ENCODE peak calls at places on chromosomes 3 and 15, in six cellular contexts. F is keratinocyte, N is PC-3, Y is fibroblast of lung, L is trophoblast cell, U is mesenchymal stem cell. V is an unnamed sample.

GRCh38 chr15:74443100-74443909 is 9.5 kb upstream of the SEMA7A start:
- DNase-seq in F (no peak), N (no peak), Y (no peak), L (no peak), U (no peak), V (peak)

GRCh38 chr15:63276342-63277043 is 912 bp upstream of the APH1B start:
- DNase-seq in F (no peak), N (no peak), Y (no peak), L (no peak), U (no peak), V (no peak)

GRCh38 chr15:41969851-41970431 is 2.4 kb downstream of the EHD4 start:
- DNase-seq in F (no peak), N (peak), Y (no peak), L (no peak), U (no peak), V (no peak)

GRCh38 chr15:88707766-88708165 is 69.0 kb downstream of the ISG20 start:
- DNase-seq in F (no peak), N (no peak), Y (no peak), L (no peak), U (no peak), V (no peak)

GRCh38 chr15:58546066-58546591 is 114.3 kb downstream of the LIPC start:
- DNase-seq in F (no peak), N (no peak), Y (no peak), L (no peak), U (peak), V (no peak)

GRCh38 chr3:36911990-36912804 is 32.7 kb downstream of the TRANK1 start:
- DNase-seq in F (no peak), N (peak), Y (peak), L (no peak), U (peak), V (no peak)

GRCh38 chr3:128491900-128492352 is 1.1 kb downstream of the GATA2 start:
- DNase-seq in F (no peak), N (no peak), Y (peak), L (no peak), U (peak), V (no peak)

GRCh38 chr3:7546219-7546618 is 685.3 kb downstream of the GRM7 start:
- DNase-seq in F (no peak), N (no peak), Y (peak), L (no peak), U (peak), V (no peak)

GRCh38 chr15:70799667-70800450 is 36.5 kb upstream of the UACA start:
- DNase-seq in F (no peak), N (peak), Y (peak), L (no peak), U (peak), V (no peak)

GRCh38 chr3:113606539-113607218 is 74.3 kb downstream of the SIDT1 start:
- DNase-seq in F (no peak), N (no peak), Y (no peak), L (no peak), U (no peak), V (no peak)

GRCh38 chr3:36362216-36362615 is 18.1 kb upstream of the STAC start:
- DNase-seq in F (no peak), N (no peak), Y (no peak), L (no peak), U (peak), V (no peak)

GRCh38 chr15:70023769-70024491 is 73.8 kb downstream of the TLE3 start:
- DNase-seq in F (no peak), N (peak), Y (peak), L (no peak), U (peak), V (no peak)

GRCh38 chr3:184378650-184379374 is 805 bp upstream of the THPO start:
- DNase-seq in F (no peak), N (no peak), Y (no peak), L (no peak), U (no peak), V (no peak)

GRCh38 chr3:180250172-180250571 is 213.4 kb upstream of the PEX5L start:
- DNase-seq in F (no peak), N (peak), Y (no peak), L (no peak), U (no peak), V (no peak)

GRCh38 chr3:115996420-115997108 is 373.3 kb downstream of the GAP43 start:
- DNase-seq in F (no peak), N (peak), Y (no peak), L (no peak), U (no peak), V (no peak)

GRCh38 chr15:75625542-75626347 is at the start of gene SNUPN:
- DNase-seq in F (no peak), N (peak), Y (peak), L (peak), U (peak), V (peak)

GRCh38 chr3:71168043-71168720 is 415.3 kb downstream of the FOXP1 start:
- DNase-seq in F (no peak), N (peak), Y (peak), L (no peak), U (peak), V (no peak)

GRCh38 chr3:150462108-150462507 is 54.0 kb downstream of the TSC22D2 start:
- DNase-seq in F (no peak), N (no peak), Y (peak), L (no peak), U (peak), V (no peak)

GRCh38 chr15:79475312-79475711 is 43.2 kb downstream of the MINAR1 start:
- DNase-seq in F (no peak), N (no peak), Y (peak), L (no peak), U (peak), V (no peak)

GRCh38 chr15:33279613-33280205 is 31.1 kb upstream of the RYR3 start:
- DNase-seq in F (no peak), N (peak), Y (peak), L (no peak), U (peak), V (no peak)

GRCh38 chr3:32106929-32107362 is 526 bp downstream of the GPD1L start:
- DNase-seq in F (no peak), N (peak), Y (no peak), L (no peak), U (peak), V (peak)

GRCh38 chr15:43828061-43828657 is 1.4 kb downstream of the WDR76 start:
- DNase-seq in F (no peak), N (peak), Y (peak), L (no peak), U (peak), V (peak)

GRCh38 chr3:175916151-175916946 is 1057.2 kb downstream of the NAALADL2 start:
- DNase-seq in F (no peak), N (no peak), Y (peak), L (no peak), U (no peak), V (no peak)

GRCh38 chr3:59809750-59810444 is 760.1 kb upstream of the CFAP20DC start:
- DNase-seq in F (no peak), N (peak), Y (peak), L (no peak), U (peak), V (no peak)

GRCh38 chr3:24793896-24794295 is 299.2 kb upstream of the THRB start:
- DNase-seq in F (no peak), N (no peak), Y (no peak), L (no peak), U (no peak), V (no peak)

GRCh38 chr15:69629631-69630161 is 177.1 kb downstream of the RPLP1 start:
- DNase-seq in F (no peak), N (no peak), Y (no peak), L (no peak), U (no peak), V (no peak)

GRCh38 chr3:174355505-174355904 is 503.6 kb upstream of the NAALADL2 start:
- DNase-seq in F (no peak), N (peak), Y (peak), L (peak), U (peak), V (peak)

GRCh38 chr3:48885753-48886152 is 12.9 kb downstream of the SLC25A20 start:
- DNase-seq in F (no peak), N (no peak), Y (no peak), L (no peak), U (no peak), V (no peak)
- H3K27ac ChIP-seq in F (no peak), N (no peak), Y (no peak), L (no peak), U (no peak), V (no peak)

GRCh38 chr3:114983248-114983647 is 163.8 kb downstream of the ZBTB20 start:
- DNase-seq in F (no peak), N (no peak), Y (no peak), L (no peak), U (no peak), V (no peak)
- H2AFZ ChIP-seq in F (no peak), N (no peak), Y (no peak), L (no peak), U (no peak), V (no peak)

GRCh38 chr3:155742339-155742980 is 2.4 kb downstream of the PLCH1 start:
- DNase-seq in F (no peak), N (no peak), Y (no peak), L (no peak), U (peak), V (no peak)
- H3K9ac ChIP-seq in F (no peak), N (no peak), Y (no peak), L (no peak), U (no peak), V (no peak)

GRCh38 chr3:141421186-141421585 is 52.9 kb downstream of the ZBTB38 start:
- DNase-seq in F (no peak), N (no peak), Y (no peak), L (no peak), U (no peak), V (no peak)
- H3K27ac ChIP-seq in F (peak), N (peak), Y (peak), L (no peak), U (no peak), V (no peak)

GRCh38 chr15:67542462-67543347 is at the start of gene MAP2K5:
- DNase-seq in F (no peak), N (peak), Y (peak), L (peak), U (peak), V (peak)
- H2AFZ ChIP-seq in F (peak), N (peak), Y (peak), L (peak), U (peak), V (peak)

GRCh38 chr15:31203999-31204398 is 102.5 kb upstream of the TRPM1 start:
- DNase-seq in F (no peak), N (no peak), Y (no peak), L (no peak), U (no peak), V (no peak)

GRCh38 chr15:31197497-31198414 is 96.2 kb upstream of the TRPM1 start:
- DNase-seq in F (no peak), N (peak), Y (no peak), L (peak), U (peak), V (peak)

GRCh38 chr15:31202953-31203352 is 101.4 kb upstream of the TRPM1 start:
- DNase-seq in F (no peak), N (no peak), Y (no peak), L (no peak), U (no peak), V (no peak)

GRCh38 chr15:31206386-31207174 is 105.1 kb upstream of the TRPM1 start:
- DNase-seq in F (no peak), N (no peak), Y (peak), L (no peak), U (no peak), V (no peak)

GRCh38 chr15:31200735-31201151 is 99.2 kb upstream of the TRPM1 start:
- DNase-seq in F (no peak), N (peak), Y (peak), L (peak), U (peak), V (peak)
- H3K9ac ChIP-seq in F (no peak), N (no peak), Y (no peak), L (no peak), U (no peak), V (no peak)

DNA sequence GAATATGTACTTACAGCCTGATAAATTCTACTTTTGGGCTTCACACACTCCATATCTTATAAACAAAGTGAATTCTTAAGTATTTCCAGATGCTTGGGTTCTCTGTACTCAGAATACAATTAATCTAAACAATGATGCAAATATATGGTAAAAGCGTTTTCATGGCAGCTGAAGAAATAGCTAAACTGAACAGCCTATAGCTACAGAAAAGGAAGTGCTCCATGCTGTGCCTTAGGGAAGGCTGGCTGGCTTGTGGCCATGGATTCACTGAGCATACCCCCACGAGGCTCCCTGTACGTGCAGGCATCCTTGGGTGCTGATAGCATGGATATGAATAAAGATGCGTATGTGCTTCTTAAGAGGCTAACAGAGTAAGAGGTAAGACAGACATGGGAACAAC is 264.0 kb downstream of the KLF13 start:
- DNase-seq in F (no peak), N (no peak), Y (peak), L (no peak), U (no peak), V (no peak)
- H3K27ac ChIP-seq in F (no peak), N (no peak), Y (no peak), L (no peak), U (no peak), V (no peak)

GRCh38 chr3:8882171-8882593 is 81.1 kb downstream of the RAD18 start:
- DNase-seq in F (no peak), N (no peak), Y (no peak), L (peak), U (no peak), V (no peak)
- H2AFZ ChIP-seq in F (no peak), N (no peak), Y (no peak), L (no peak), U (no peak), V (no peak)

GRCh38 chr3:168071971-168072645 is 23.6 kb downstream of the GOLIM4 start:
- DNase-seq in F (no peak), N (peak), Y (no peak), L (no peak), U (no peak), V (no peak)

GRCh38 chr3:168077091-168077490 is 18.6 kb downstream of the GOLIM4 start:
- DNase-seq in F (no peak), N (peak), Y (no peak), L (no peak), U (no peak), V (no peak)

GRCh38 chr3:168073842-168074311 is 21.8 kb downstream of the GOLIM4 start:
- DNase-seq in F (no peak), N (no peak), Y (no peak), L (no peak), U (no peak), V (no peak)

GRCh38 chr3:168066882-168067281 is 28.8 kb downstream of the GOLIM4 start:
- DNase-seq in F (no peak), N (no peak), Y (no peak), L (no peak), U (no peak), V (no peak)

DNA sequence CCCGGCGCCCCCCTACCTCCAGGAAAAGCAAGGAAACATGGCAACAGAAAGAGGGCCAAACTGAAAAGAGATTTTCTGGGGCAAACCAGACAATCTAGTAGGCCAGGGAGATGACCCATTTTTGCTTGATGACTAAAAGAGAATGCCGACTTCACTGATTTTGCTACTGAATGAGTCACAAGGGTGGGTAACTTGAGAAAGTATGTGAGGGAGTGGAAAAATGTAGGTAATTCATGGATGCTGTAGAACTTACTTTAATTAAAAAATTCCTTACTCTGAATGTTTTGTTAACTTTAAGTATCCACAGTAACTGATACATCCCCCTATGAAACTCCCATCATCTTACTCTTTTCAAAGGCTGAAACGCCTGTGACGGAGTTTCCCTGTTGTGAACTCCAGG is 24.2 kb downstream of the GOLIM4 start:
- DNase-seq in F (peak), N (peak), Y (peak), L (peak), U (peak), V (no peak)
- H3K9ac ChIP-seq in F (peak), N (peak), Y (no peak), L (no peak), U (peak), V (no peak)

GRCh38 chr3:124570232-124570631 is 160.0 kb upstream of the UMPS start:
- DNase-seq in F (no peak), N (no peak), Y (no peak), L (no peak), U (no peak), V (no peak)

GRCh38 chr3:124576565-124577493 is 153.4 kb upstream of the UMPS start:
- DNase-seq in F (no peak), N (no peak), Y (no peak), L (peak), U (no peak), V (no peak)

GRCh38 chr3:124572851-124573405 is 157.3 kb upstream of the UMPS start:
- DNase-seq in F (no peak), N (no peak), Y (no peak), L (no peak), U (no peak), V (no peak)

GRCh38 chr3:124577494-124578167 is 152.6 kb upstream of the UMPS start:
- DNase-seq in F (no peak), N (no peak), Y (no peak), L (no peak), U (no peak), V (no peak)

DNA sequence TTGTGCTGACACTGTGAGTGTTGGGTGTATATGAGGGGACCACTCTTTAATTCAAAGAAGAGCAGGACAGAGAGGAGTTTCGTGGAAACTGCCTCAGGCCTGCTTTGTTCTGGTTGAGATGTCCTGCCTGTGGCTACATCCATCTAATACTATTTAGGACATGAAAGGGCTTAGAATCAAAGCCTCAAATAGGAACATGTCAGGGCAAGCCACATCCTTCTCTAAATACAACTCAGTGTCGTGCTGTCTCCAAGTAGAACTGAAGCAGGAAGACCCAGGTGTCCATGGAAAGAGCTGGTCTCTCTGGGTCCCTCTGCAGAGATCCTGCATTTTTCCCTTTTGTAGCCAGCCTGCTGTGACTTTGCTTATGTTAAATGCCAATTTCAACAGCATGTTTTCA is 156.2 kb upstream of the UMPS start:
- DNase-seq in F (no peak), N (no peak), Y (no peak), L (no peak), U (no peak), V (no peak)
- H3K27ac ChIP-seq in F (no peak), N (no peak), Y (no peak), L (no peak), U (no peak), V (no peak)

V was measured in neural progenitor cell.